ENCODE peak calls at places on chromosomes 13 and 19, in nine cellular contexts. F is heart right ventricle; T is cardiac fibroblast; Y is PC-3; E is dorsolateral prefrontal cortex; J is activated CD4-positive, alpha-beta T cell treated with anti-CD3 and anti-CD28 coated beads for 36 hours; D is LoVo; N is left ventricle myocardium superior; W is stimulated activated CD8-positive, alpha-beta memory T cell treated with anti-CD3 and anti-CD28 coated beads, Interleukin-12 subunit alpha, Interleukin-12 subunit beta, amount 100 ng/mL, for 1 hour. V is an unnamed sample.

GRCh38 chr13:51057931-51058330 is 53.1 kb downstream of the C13orf42 start:
- DNase-seq in D (no peak), Y (no peak), W (no peak), N (no peak), E (no peak), J (no peak), T (no peak), F (no peak), V (no peak)

GRCh38 chr13:112066624-112067004 is 335 bp upstream of the SOX1 start:
- DNase-seq in Y (no peak), D (no peak), W (peak; percentile 4), J (peak; percentile 87), F (peak; percentile 57), E (peak; percentile 73), N (peak; percentile 66), T (peak; percentile 27), V (no peak)

GRCh38 chr19:46901701-46902401 is 41.1 kb downstream of the ARHGAP35 start:
- DNase-seq in F (no peak), N (no peak), Y (peak; percentile 74), W (no peak), D (peak; percentile 43), T (no peak), E (no peak), J (no peak), V (no peak)

GRCh38 chr19:45254044-45254531 is 3.0 kb downstream of the MARK4 start:
- DNase-seq in J (peak; percentile 37), T (no peak), F (no peak), D (no peak), E (no peak), Y (no peak), W (no peak), N (no peak), V (no peak)

GRCh38 chr19:6769006-6769637 is 1.9 kb upstream of the SH2D3A start:
- DNase-seq in N (no peak), F (no peak), W (no peak), J (no peak), E (no peak), D (no peak), Y (peak; percentile 38), T (peak; percentile 52), V (no peak)

GRCh38 chr13:48235100-48235813 is 2.3 kb downstream of the ITM2B start:
- DNase-seq in T (no peak), W (no peak), Y (peak; percentile 32), F (peak; percentile 37), E (no peak), N (peak; percentile 48), D (no peak), J (no peak), V (peak; percentile 52)

GRCh38 chr13:58190578-58190977 is 559.0 kb downstream of the PCDH17 start:
- DNase-seq in Y (no peak), E (no peak), T (no peak), W (no peak), F (peak; percentile 4), J (no peak), N (no peak), D (no peak), V (no peak)

GRCh38 chr19:13146763-13147563 is 3.2 kb downstream of the STX10 start:
- DNase-seq in E (no peak), Y (no peak), J (no peak), N (peak; percentile 60), T (peak; percentile 57), D (no peak), W (no peak), F (no peak), V (peak; percentile 76)

GRCh38 chr19:34555447-34555846 is 73.9 kb downstream of the WTIP start:
- DNase-seq in W (no peak), D (no peak), J (peak; percentile 15), N (no peak), Y (peak; percentile 32), T (peak; percentile 1), F (no peak), E (no peak), V (no peak)

GRCh38 chr19:20840371-20840770 is 64.3 kb downstream of the ZNF66 start:
- DNase-seq in F (no peak), N (no peak), J (no peak), Y (peak; percentile 82), W (no peak), D (peak; percentile 10), T (no peak), E (no peak), V (no peak)

GRCh38 chr13:28819748-28820098 is 416 bp upstream of the MTUS2 start:
- DNase-seq in J (peak; percentile 78), F (peak; percentile 44), T (peak; percentile 36), Y (peak; percentile 23), N (peak; percentile 85), E (peak; percentile 36), D (peak; percentile 12), W (no peak), V (peak; percentile 68)

GRCh38 chr13:107069107-107069776 is 501.3 kb upstream of the ARGLU1 start:
- DNase-seq in E (no peak), J (no peak), N (no peak), Y (peak; percentile 22), D (no peak), W (no peak), T (no peak), F (no peak), V (no peak)

GRCh38 chr13:41017744-41018582 is 1.2 kb downstream of the ELF1 start:
- DNase-seq in F (no peak), J (no peak), E (no peak), N (no peak), Y (peak; percentile 59), W (no peak), D (no peak), T (no peak), V (no peak)

V was measured in Right ventricle myocardium inferior.